ENCODE peak calls at places on chromosomes 1 and 21, in six cellular contexts. N, U, H, K, T and L are unnamed samples.

GRCh38 chr1:150262388-150263320 is 5.1 kb downstream of the CA14 start:
- DNase-seq in U (no peak), H (no peak), N (no peak), K (peak; percentile 9), T (no peak), L (no peak)

GRCh38 chr1:163570061-163570460 is 248.3 kb downstream of the NUF2 start:
- DNase-seq in U (peak; percentile 9), T (no peak), K (no peak), H (no peak), N (no peak), L (no peak)

GRCh38 chr1:229117664-229118300 is 153.1 kb upstream of the RAB4A start:
- DNase-seq in T (no peak), N (peak; percentile 53), U (peak; percentile 10), K (peak; percentile 1), H (peak; percentile 95), L (no peak)

GRCh38 chr1:41023279-41023990 is 1.9 kb upstream of the SLFNL1 start:
- DNase-seq in N (no peak), H (no peak), U (peak; percentile 47), K (no peak), T (peak; percentile 7), L (no peak)

GRCh38 chr1:3524571-3525203 is 70.2 kb downstream of the ARHGEF16 start:
- DNase-seq in U (peak; percentile 42), K (no peak), H (no peak), N (no peak), T (no peak), L (no peak)

GRCh38 chr1:11721301-11721700 is 14.6 kb upstream of the AGTRAP start:
- DNase-seq in K (peak; percentile 42), H (no peak), U (no peak), N (no peak), T (no peak), L (no peak)

GRCh38 chr1:200733907-200734306 is 4.8 kb upstream of the CAMSAP2 start:
- DNase-seq in K (no peak), N (no peak), U (no peak), H (no peak), T (no peak), L (no peak)

GRCh38 chr1:52364235-52364839 is 1.7 kb downstream of the CC2D1B start:
- DNase-seq in K (no peak), H (no peak), U (no peak), N (peak; percentile 29), T (no peak), L (no peak)

GRCh38 chr1:45864765-45865164 is 61.4 kb downstream of the MAST2 start:
- DNase-seq in K (no peak), H (no peak), T (no peak), N (no peak), U (peak; percentile 16), L (no peak)

GRCh38 chr1:157154940-157155514 is 16.8 kb upstream of the ETV3 start:
- DNase-seq in N (peak; percentile 92), H (no peak), K (peak; percentile 66), U (peak; percentile 42), T (no peak), L (no peak)

GRCh38 chr1:31897534-31898100 is 40.6 kb downstream of the PTP4A2 start:
- DNase-seq in K (no peak), H (no peak), N (no peak), U (peak; percentile 54), T (no peak), L (no peak)

GRCh38 chr1:152047607-152047953 is 10.8 kb upstream of the S100A11 start:
- DNase-seq in T (no peak), U (peak; percentile 90), H (no peak), N (no peak), K (peak; percentile 80), L (no peak)

GRCh38 chr1:205998457-205999241 is 4.5 kb downstream of the RAB7B start:
- DNase-seq in N (no peak), K (no peak), H (no peak), U (peak; percentile 44), T (peak; percentile 60), L (no peak)

GRCh38 chr1:1122981-1123480 is 7.1 kb upstream of the C1orf159 start:
- DNase-seq in N (peak; percentile 77), T (no peak), U (peak; percentile 68), K (no peak), H (no peak), L (no peak)

GRCh38 chr1:49163041-49163440 is 386.4 kb upstream of the BEND5 start:
- DNase-seq in N (no peak), U (peak; percentile 10), K (no peak), H (no peak), T (no peak), L (no peak)

GRCh38 chr1:15803380-15803779 is 4.1 kb downstream of the UQCRHL start:
- DNase-seq in T (peak; percentile 71), N (no peak), K (no peak), U (peak; percentile 63), H (no peak), L (no peak)

GRCh38 chr1:104746994-104747393 is 997.3 kb downstream of the AMY1C start:
- DNase-seq in T (no peak), N (no peak), H (no peak), K (no peak), U (no peak), L (no peak)

GRCh38 chr1:30036229-30036547 is 687.2 kb downstream of the MATN1 start:
- DNase-seq in K (no peak), H (peak; percentile 57), N (no peak), U (no peak), T (no peak), L (no peak)

GRCh38 chr21:41784456-41785102 is 17.7 kb upstream of the RIPK4 start:
- DNase-seq in N (no peak), H (no peak), T (no peak), K (no peak), U (no peak), L (no peak)

GRCh38 chr1:214453109-214453722 is 98.2 kb downstream of the PTPN14 start:
- DNase-seq in T (no peak), N (no peak), H (no peak), U (peak; percentile 77), K (no peak), L (no peak)

GRCh38 chr1:150072959-150073358 is 5.4 kb downstream of the VPS45 start:
- DNase-seq in H (no peak), N (no peak), K (no peak), U (peak; percentile 37), T (no peak), L (no peak)

GRCh38 chr1:57991289-57991688 is 555.2 kb downstream of the OMA1 start:
- DNase-seq in K (no peak), U (no peak), T (no peak), H (no peak), N (no peak), L (no peak)

GRCh38 chr1:94894630-94895029 is 32.3 kb downstream of the CNN3 start:
- DNase-seq in T (peak; percentile 14), H (no peak), U (no peak), N (no peak), K (no peak), L (no peak)

GRCh38 chr1:110615548-110616130 is 9.5 kb upstream of the KCNA2 start:
- DNase-seq in N (peak; percentile 75), U (peak; percentile 79), T (peak; percentile 83), K (peak; percentile 71), H (no peak), L (peak; percentile 48)

GRCh38 chr1:218479436-218480115 is 134.4 kb downstream of the TGFB2 start:
- DNase-seq in K (peak; percentile 41), U (peak; percentile 50), H (no peak), N (no peak), T (no peak), L (no peak)

GRCh38 chr1:16351449-16351993 is 759 bp downstream of the FBXO42 start:
- DNase-seq in N (peak; percentile 39), U (peak; percentile 44), H (no peak), K (no peak), T (peak; percentile 34), L (no peak)

GRCh38 chr1:65429806-65430205 is 9.3 kb downstream of the LEPR start:
- DNase-seq in T (no peak), U (peak; percentile 79), H (no peak), K (peak; percentile 55), N (no peak), L (no peak)

GRCh38 chr1:204123376-204123775 is 28.5 kb downstream of the ETNK2 start:
- DNase-seq in K (no peak), N (no peak), T (peak; percentile 65), H (no peak), U (peak; percentile 47), L (no peak)

GRCh38 chr1:181391297-181391905 is 91.9 kb upstream of the CACNA1E start:
- DNase-seq in K (no peak), T (peak; percentile 29), H (no peak), N (no peak), U (no peak), L (no peak)

DNA sequence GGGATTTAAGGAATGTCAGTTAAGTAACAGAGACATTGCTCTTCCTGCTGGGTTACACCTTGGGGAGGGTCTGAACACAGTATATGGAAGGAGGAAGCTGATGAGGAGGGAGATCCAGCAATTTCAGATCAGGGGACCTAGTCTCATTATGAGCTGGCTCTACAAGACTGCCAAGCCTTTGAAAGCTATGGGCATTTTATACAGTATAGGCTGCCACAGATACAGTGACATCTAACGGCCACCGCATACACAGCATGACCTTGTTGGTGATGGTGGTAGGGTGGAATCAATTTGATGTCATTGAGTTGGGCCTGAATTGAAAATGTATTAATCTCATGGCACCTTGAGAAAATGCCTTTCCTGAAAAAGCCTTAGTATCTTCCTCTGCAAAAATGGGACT is 22.6 kb upstream of the ZP4 start:
- DNase-seq in K (no peak), T (no peak), H (no peak), N (no peak), U (no peak), L (no peak)
- TF ChIP-seq CTCF in K (no peak), T (no peak), H (no peak), N (no peak), U (no peak), L (no peak)

DNA sequence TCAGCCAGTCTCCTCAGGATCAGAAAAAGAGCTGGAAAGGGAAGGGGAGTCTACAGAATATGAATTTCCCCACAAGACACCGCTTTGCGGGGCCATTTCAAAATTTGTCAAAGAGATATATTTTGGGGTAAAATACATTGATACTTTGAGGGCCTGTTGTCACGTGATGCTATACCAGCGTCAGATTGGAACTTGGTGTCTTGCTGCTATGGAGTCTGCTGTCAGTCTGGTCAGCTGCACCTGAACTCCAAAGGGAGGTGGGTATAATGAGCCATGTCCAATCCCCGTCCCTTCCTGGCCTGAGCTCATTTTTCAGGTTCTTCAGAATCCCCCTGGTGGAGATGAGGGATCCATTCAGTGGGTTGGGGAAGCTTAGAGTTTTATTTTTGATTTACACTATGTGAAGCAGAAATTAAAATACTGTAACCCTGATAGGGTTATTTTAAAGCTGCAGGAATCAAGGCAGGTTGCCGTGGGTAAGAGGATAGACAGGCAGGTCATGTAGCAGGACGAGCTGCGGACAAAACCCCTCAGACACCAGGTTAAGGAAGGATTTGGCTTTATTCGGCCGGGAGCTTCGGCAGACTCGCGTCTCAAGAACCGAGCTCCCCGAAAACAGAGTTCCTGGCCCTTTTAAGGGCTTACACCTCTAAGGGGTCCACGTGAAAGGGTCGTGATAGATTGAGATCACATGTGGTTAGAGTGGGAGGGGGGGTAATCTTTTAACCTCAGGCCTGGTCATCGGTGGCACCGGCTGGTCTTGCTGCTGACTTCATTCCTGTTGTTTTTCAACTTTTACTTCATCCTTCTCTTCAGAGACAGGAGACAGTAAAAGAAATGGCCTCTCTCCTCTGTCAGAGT is 2.2 kb upstream of the POFUT2 start:
- DNase-seq in N (no peak), H (no peak), K (no peak), T (no peak), U (peak; percentile 49), L (no peak)
- TF ChIP-seq CTCF in N (no peak), H (peak; percentile 9), K (no peak), T (peak; percentile 25), U (peak; percentile 39), L (no peak)

GRCh38 chr1:192311281-192311680 is 5.5 kb upstream of the RGS21 start:
- DNase-seq in U (peak; percentile 69), N (no peak), H (no peak), T (no peak), K (no peak), L (no peak)
- TF ChIP-seq CTCF in U (peak; percentile 57), N (no peak), H (peak; percentile 50), T (peak; percentile 44), K (peak; percentile 46), L (peak; percentile 64)

GRCh38 chr1:18556364-18556763 is 74.3 kb upstream of the PAX7 start:
- DNase-seq in T (peak; percentile 63), U (peak; percentile 15), K (no peak), H (no peak), N (no peak), L (no peak)
- TF ChIP-seq CTCF in T (peak; percentile 69), U (peak; percentile 35), K (peak; percentile 48), H (peak; percentile 20), N (no peak), L (peak; percentile 20)